ENCODE peak calls at places on chromosomes 7 and 10, in five cellular contexts. U is T-helper 1 cell, Z is fibroblast of lung, E is GM13977, D is PC-9. W is an unnamed sample.

GRCh38 chr10:101629781-101630419 is 41.8 kb downstream of the DPCD start:
- DNase-seq in U (no peak), Z (no peak), E (no peak), D (no peak), W (no peak)

GRCh38 chr7:35465791-35466336 is 212.0 kb upstream of the TBX20 start:
- DNase-seq in U (no peak), Z (no peak), E (no peak), D (no peak), W (no peak)

GRCh38 chr7:152974577-152974976 is 215.0 kb downstream of the ACTR3B start:
- DNase-seq in U (no peak), Z (no peak), E (no peak), D (no peak), W (no peak)

GRCh38 chr7:34108150-34108549 is 202.8 kb downstream of the BMPER start:
- DNase-seq in U (no peak), Z (peak), E (no peak), D (no peak), W (no peak)

GRCh38 chr10:129897851-129898463 is 66.1 kb downstream of the EBF3 start:
- DNase-seq in U (no peak), Z (no peak), E (no peak), D (no peak), W (no peak)

GRCh38 chr10:92124524-92125168 is 166.2 kb downstream of the CPEB3 start:
- DNase-seq in U (no peak), Z (peak), E (no peak), D (peak), W (no peak)

GRCh38 chr10:82252081-82252480 is 377.1 kb downstream of the NRG3 start:
- DNase-seq in U (no peak), Z (no peak), E (no peak), D (no peak), W (no peak)

GRCh38 chr7:128874140-128875031 is 11.7 kb downstream of the ATP6V1F start:
- DNase-seq in U (no peak), Z (no peak), E (no peak), D (peak), W (no peak)

GRCh38 chr10:110496553-110497437 is 912 bp upstream of the DUSP5 start:
- DNase-seq in U (no peak), Z (no peak), E (no peak), D (no peak), W (no peak)

GRCh38 chr7:100835903-100836811 is 8.8 kb upstream of the EPHB4 start:
- DNase-seq in U (no peak), Z (no peak), E (no peak), D (peak), W (no peak)

GRCh38 chr7:132457658-132458057 is 118.6 kb downstream of the PLXNA4 start:
- DNase-seq in U (no peak), Z (no peak), E (no peak), D (no peak), W (no peak)

GRCh38 chr7:137007001-137007725 is 138.7 kb downstream of the CHRM2 start:
- DNase-seq in U (no peak), Z (peak), E (no peak), D (no peak), W (no peak)

GRCh38 chr7:116249969-116250553 is 39.7 kb downstream of the TES start:
- DNase-seq in U (no peak), Z (peak), E (no peak), D (no peak), W (no peak)

GRCh38 chr10:36303896-36304295 is 661.8 kb upstream of the FZD8 start:
- DNase-seq in U (no peak), Z (no peak), E (no peak), D (no peak), W (no peak)

GRCh38 chr7:134701272-134701671 is 54.6 kb downstream of the BPGM start:
- DNase-seq in U (peak), Z (no peak), E (peak), D (no peak), W (no peak)

GRCh38 chr10:58513189-58514101 is 773 bp downstream of the BICC1 start:
- DNase-seq in U (no peak), Z (peak), E (peak), D (no peak), W (peak)